ENCODE peak calls at places on chromosomes 2 and 18, in nine cellular contexts. C, F, Z, Y, H, R, D, V and U are unnamed samples.

GRCh38 chr2:100881629-100882028 is 61.7 kb downstream of the NPAS2 start:
- DNase-seq in C (no peak), F (no peak), Z (no peak), Y (no peak), H (no peak), R (no peak), D (no peak), V (no peak), U (no peak)

GRCh38 chr2:130818809-130819208 is 17.9 kb upstream of the ARHGEF4 start:
- DNase-seq in C (no peak), F (no peak), Z (no peak), Y (no peak), H (no peak), R (no peak), D (no peak), V (no peak), U (no peak)

GRCh38 chr2:26630669-26631360 is 10.4 kb downstream of the CIB4 start:
- DNase-seq in C (no peak), F (no peak), Z (no peak), Y (peak; percentile 65), H (peak; percentile 36), R (no peak), D (no peak), V (no peak), U (no peak)

GRCh38 chr18:50187659-50188058 is 7.3 kb downstream of the MYO5B start:
- DNase-seq in C (no peak), F (no peak), Z (no peak), Y (no peak), H (no peak), R (no peak), D (no peak), V (no peak), U (no peak)

GRCh38 chr2:211281430-211282073 is 725.2 kb downstream of the CPS1 start:
- DNase-seq in C (no peak), F (no peak), Z (no peak), Y (no peak), H (no peak), R (no peak), D (no peak), V (no peak), U (no peak)

GRCh38 chr2:29650634-29651097 is 270.7 kb downstream of the ALK start:
- DNase-seq in C (no peak), F (no peak), Z (no peak), Y (peak; percentile 29), H (no peak), R (no peak), D (no peak), V (no peak), U (no peak)

GRCh38 chr2:96537066-96537733 is 648 bp downstream of the ARID5A start:
- DNase-seq in C (peak; percentile 96), F (peak; percentile 91), Z (peak; percentile 78), Y (peak; percentile 71), H (peak; percentile 50), R (peak; percentile 72), D (peak; percentile 71), V (peak; percentile 63), U (peak; percentile 81)

GRCh38 chr2:28496781-28497180 is 921 bp downstream of the PLB1 start:
- DNase-seq in C (no peak), F (no peak), Z (no peak), Y (no peak), H (no peak), R (no peak), D (no peak), V (no peak), U (no peak)

GRCh38 chr2:164697688-164698290 is 76.5 kb upstream of the GRB14 start:
- DNase-seq in C (no peak), F (no peak), Z (no peak), Y (peak; percentile 31), H (no peak), R (no peak), D (no peak), V (no peak), U (no peak)

GRCh38 chr2:66537001-66537400 is 102.1 kb downstream of the MEIS1 start:
- DNase-seq in C (no peak), F (no peak), Z (no peak), Y (no peak), H (no peak), R (no peak), D (no peak), V (no peak), U (no peak)

DNA sequence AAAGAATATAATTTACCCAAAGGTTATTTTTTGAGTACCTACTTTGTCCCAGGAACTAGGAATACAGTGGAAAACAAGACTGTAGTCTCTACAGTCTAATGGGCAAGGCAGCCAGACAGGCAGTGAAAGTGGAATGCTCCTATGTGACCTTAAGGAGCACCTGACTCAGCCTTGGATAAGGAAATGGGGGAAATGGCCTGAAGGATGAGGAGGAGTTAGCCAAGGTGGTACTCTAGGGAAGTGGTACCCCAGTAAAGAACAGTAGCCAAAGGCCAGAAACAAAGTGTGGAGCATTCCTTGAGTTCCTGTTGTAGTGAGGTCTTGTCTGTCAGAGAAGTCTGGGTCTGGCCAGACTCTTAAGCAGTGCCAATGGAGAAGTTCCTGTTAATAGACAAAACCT is 6.0 kb downstream of the ZNF397 start:
- DNase-seq in C (no peak), F (no peak), Z (no peak), Y (no peak), H (no peak), R (no peak), D (no peak), V (no peak), U (no peak)
- H3K9me3 ChIP-seq in C (no peaks in the 10 kb centered on the region), F (no peaks in the 10 kb centered on the region), Z (no peaks in the 10 kb centered on the region), Y (no peaks in the 10 kb centered on the region), H (peaks cover 57% of the 10 kb centered on the region), R (no peaks in the 10 kb centered on the region), D (no peaks in the 10 kb centered on the region), V (no peaks in the 10 kb centered on the region), U (no peaks in the 10 kb centered on the region)

GRCh38 chr2:241911551-241911950 is 42.0 kb downstream of the RTP5 start:
- DNase-seq in C (no peak), F (no peak), Z (no peak), Y (no peak), H (no peak), R (no peak), D (no peak), V (no peak), U (no peak)
- H3K9me3 ChIP-seq in C (no peaks in the 10 kb centered on the region), F (no peaks in the 10 kb centered on the region), Z (no peaks in the 10 kb centered on the region), Y (no peaks in the 10 kb centered on the region), H (peaks cover 3% of the 10 kb centered on the region), R (no peaks in the 10 kb centered on the region), D (no peaks in the 10 kb centered on the region), V (no peaks in the 10 kb centered on the region), U (no peaks in the 10 kb centered on the region)

GRCh38 chr2:223079925-223080324 is 27.9 kb downstream of the KCNE4 start:
- DNase-seq in C (no peak), F (no peak), Z (no peak), Y (no peak), H (no peak), R (no peak), D (no peak), V (no peak), U (no peak)
- H3K9me3 ChIP-seq in C (no peaks in the 10 kb centered on the region), F (no peaks in the 10 kb centered on the region), Z (no peaks in the 10 kb centered on the region), Y (no peaks in the 10 kb centered on the region), H (no peaks in the 10 kb centered on the region), R (no peaks in the 10 kb centered on the region), D (no peaks in the 10 kb centered on the region), V (no peaks in the 10 kb centered on the region), U (no peaks in the 10 kb centered on the region)

GRCh38 chr2:240530181-240530580 is 27.6 kb downstream of the ANKMY1 start:
- DNase-seq in C (no peak), F (no peak), Z (no peak), Y (no peak), H (no peak), R (no peak), D (no peak), V (no peak), U (no peak)
- H3K9me3 ChIP-seq in C (peaks cover 23% of the 10 kb centered on the region), F (no peaks in the 10 kb centered on the region), Z (peaks cover 8% of the 10 kb centered on the region), Y (peaks cover 15% of the 10 kb centered on the region), H (peaks cover 20% of the 10 kb centered on the region), R (no peaks in the 10 kb centered on the region), D (peaks cover 7% of the 10 kb centered on the region), V (peaks cover 10% of the 10 kb centered on the region), U (peaks cover 5% of the 10 kb centered on the region)